ENCODE peak calls at places on chromosomes 13 and 19, in six cellular contexts. L, A, I, F, V and R are unnamed samples.

GRCh38 chr19:9528757-9529336 is 9.6 kb downstream of the ZNF426 start:
- DNase-seq in L (no peak), I (peak), A (peak), F (peak), V (peak), R (peak)

GRCh38 chr13:50780201-50781015 is 63.1 kb downstream of the DLEU7 start:
- DNase-seq in A (no peak), L (no peak), V (no peak), I (no peak), F (peak), R (no peak)

GRCh38 chr13:23599083-23599925 is 29.1 kb downstream of the TNFRSF19 start:
- DNase-seq in F (no peak), L (no peak), A (no peak), V (no peak), I (no peak), R (no peak)

GRCh38 chr13:43981091-43981490 is 101.4 kb downstream of the LACC1 start:
- DNase-seq in F (no peak), A (no peak), V (no peak), I (no peak), L (no peak), R (no peak)

GRCh38 chr19:8893419-8893818 is 61.2 kb downstream of the MBD3L1 start:
- DNase-seq in L (no peak), V (no peak), I (no peak), F (no peak), A (no peak), R (no peak)

GRCh38 chr13:107216046-107216715 is 648.2 kb upstream of the ARGLU1 start:
- DNase-seq in A (no peak), F (no peak), L (no peak), I (no peak), V (no peak), R (peak)

GRCh38 chr19:51185069-51185867 is 39.6 kb upstream of the CD33 start:
- DNase-seq in I (no peak), A (no peak), L (peak), V (no peak), F (no peak), R (no peak)

GRCh38 chr13:87527036-87527435 is 144.1 kb upstream of the SLITRK5 start:
- DNase-seq in V (no peak), L (no peak), I (no peak), A (no peak), F (no peak), R (no peak)

GRCh38 chr13:27374650-27375049 is 49.8 kb upstream of the GTF3A start:
- DNase-seq in V (peak), I (peak), F (peak), A (peak), L (no peak), R (peak)

GRCh38 chr13:66689037-66689619 is 541.0 kb downstream of the PCDH9 start:
- DNase-seq in L (no peak), I (peak), V (no peak), F (no peak), A (no peak), R (no peak)

GRCh38 chr13:112951674-112952371 is 17.2 kb upstream of the MCF2L start:
- DNase-seq in V (no peak), F (no peak), I (no peak), A (no peak), L (no peak), R (no peak)

GRCh38 chr19:21094347-21095025 is 12.5 kb downstream of the ZNF714 start:
- DNase-seq in V (no peak), F (no peak), A (no peak), I (no peak), L (no peak), R (no peak)

GRCh38 chr19:10672529-10673150 is 18.5 kb downstream of the ILF3 start:
- DNase-seq in V (no peak), L (no peak), F (no peak), I (peak), A (no peak), R (no peak)

GRCh38 chr19:19356901-19357566 is 36.4 kb downstream of the MAU2 start:
- DNase-seq in I (no peak), A (no peak), F (no peak), V (no peak), L (no peak), R (no peak)

GRCh38 chr19:10353793-10354391 is 14.5 kb upstream of the ICAM3 start:
- DNase-seq in I (peak), L (no peak), F (no peak), V (no peak), A (peak), R (no peak)

GRCh38 chr19:35433448-35433847 is 14.6 kb upstream of the FFAR2 start:
- DNase-seq in I (no peak), L (no peak), V (no peak), A (no peak), F (no peak), R (no peak)

GRCh38 chr19:41887711-41888382 is 4.9 kb downstream of the ARHGEF1 start:
- DNase-seq in F (peak), A (peak), L (no peak), V (peak), I (peak), R (peak)

DNA sequence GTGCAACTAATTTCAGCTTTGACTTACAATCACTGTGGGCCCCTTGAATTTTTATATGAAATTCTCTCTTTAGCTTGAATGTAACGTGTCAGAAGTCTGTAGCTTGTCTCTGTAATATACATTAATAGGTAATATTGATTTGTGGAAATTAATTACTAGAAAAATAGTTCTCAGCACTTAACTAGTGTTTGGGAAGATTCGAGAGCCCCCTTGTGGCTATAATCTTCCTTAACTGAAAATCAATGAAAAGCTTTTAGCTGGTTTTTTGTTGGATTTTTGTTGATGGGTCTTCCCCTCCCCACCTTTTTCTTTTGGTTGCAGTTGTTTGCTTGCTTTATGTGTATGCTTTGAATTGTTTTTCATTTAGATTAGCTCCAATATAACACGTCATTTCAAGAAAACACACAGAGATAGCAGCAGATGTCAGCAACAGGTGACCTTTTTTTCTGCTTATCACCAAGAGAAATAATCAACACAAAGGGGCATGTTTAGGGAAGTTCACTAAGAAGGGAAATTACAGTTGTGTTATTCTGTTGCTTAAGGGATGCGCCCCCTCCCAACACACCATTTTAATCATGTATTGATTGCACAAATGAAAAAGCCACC is 176.8 kb downstream of the OXGR1 start:
- DNase-seq in L (no peak), A (peak), F (no peak), V (no peak), I (peak), R (peak)
- TF ChIP-seq CTCF in L (peak), A (peak), F (peak), V (peak), I (peak), R (peak)

DNA sequence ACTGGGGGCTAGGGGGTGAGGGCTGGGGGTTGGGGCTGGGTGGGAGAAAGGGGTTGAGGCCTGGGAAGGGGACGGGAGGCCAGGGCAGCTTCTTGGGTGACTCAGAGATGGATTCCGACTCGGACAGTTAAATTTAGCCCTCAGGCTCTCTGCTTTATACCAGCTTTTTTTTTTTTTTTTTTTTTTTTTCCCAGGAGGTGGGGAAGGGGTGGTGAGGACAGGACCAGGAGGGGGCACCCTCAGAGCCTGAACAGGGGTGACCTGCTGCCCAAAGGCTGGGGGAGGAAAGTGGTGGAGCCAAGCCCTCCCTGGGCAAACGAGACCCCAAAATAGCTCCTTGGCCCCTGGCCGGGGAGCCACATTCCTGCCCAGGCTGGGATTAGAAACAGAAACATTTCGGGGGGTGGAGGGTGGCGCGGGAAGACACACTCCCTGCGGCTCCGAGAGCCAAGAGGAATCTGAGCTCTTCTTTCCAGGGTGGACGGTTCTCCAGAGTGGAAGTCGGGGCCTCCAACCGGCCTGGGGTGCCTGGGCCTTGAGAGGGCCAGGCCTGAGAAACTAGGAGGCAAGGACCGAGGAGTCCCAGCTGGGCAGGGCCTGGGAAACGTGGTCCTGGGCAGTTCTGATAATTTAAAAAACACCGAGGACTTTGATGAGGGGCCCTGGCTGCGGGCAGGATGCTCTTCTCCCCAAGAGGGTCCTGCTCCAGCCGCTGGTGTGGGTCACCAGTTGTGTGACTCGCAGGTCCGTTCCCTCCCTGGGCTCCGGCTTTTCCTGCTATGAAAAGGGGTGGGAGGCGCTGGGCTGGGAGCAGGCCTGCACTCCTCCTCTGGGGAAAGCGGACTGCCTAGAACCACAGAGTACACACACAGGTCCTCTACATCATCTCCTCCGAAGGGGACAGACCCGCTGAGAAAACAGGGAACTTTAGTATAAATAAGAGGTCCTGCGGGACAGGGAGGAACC is 813 bp upstream of the DMPK start:
- DNase-seq in V (peak), F (peak), A (peak), I (peak), L (no peak), R (peak)
- TF ChIP-seq CTCF in V (peak), F (no peak), A (peak), I (no peak), L (no peak), R (no peak)

DNA sequence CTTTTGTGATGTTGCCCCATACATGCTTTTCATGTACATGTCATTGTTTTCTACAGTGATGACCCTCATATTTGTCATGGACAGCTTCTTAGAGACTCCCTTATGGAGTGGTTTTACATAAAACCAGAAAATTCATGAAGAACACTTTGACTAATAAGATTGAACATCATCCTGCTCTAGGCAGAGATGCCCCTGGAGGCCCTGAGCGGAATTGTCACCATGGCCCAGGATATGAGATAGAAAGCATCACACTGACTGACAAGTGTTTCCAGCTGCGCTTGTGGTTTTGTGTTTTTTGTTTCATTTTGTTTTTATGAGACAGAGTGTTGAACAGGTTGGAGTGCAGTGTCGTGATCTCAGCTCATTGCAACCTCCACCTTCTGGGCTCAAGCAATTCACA is 22.2 kb downstream of the ZNF701 start:
- DNase-seq in F (no peak), I (no peak), A (no peak), L (no peak), V (no peak), R (no peak)
- TF ChIP-seq CTCF in F (no peak), I (peak), A (no peak), L (no peak), V (no peak), R (no peak)

DNA sequence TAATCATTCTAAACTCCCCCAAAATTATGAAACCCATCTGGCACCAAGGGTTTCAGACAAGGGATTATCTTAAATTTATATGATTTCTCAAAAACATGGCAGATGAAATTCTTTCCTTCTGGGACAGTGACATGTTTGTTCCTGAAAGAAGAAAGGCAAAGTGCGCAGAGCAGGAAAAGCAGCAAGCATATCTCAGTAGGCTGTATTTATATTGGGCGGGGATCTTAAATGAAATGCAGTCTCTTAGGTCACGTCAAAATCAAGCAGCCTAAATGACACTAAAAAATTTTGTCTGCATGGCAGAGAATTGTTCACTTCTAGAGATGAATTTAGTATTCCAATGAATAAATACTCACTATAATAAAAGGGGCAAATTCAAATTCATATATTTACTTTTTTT is 49.3 kb downstream of the RCBTB2 start:
- DNase-seq in V (no peak), F (no peak), A (no peak), I (no peak), L (no peak), R (no peak)
- TF ChIP-seq CTCF in V (no peak), F (no peak), A (no peak), I (no peak), L (no peak), R (no peak)

GRCh38 chr13:41650706-41651105 is 193.4 kb downstream of the RGCC start:
- DNase-seq in V (no peak), L (no peak), F (no peak), A (no peak), I (no peak), R (no peak)

GRCh38 chr13:41648314-41648935 is 191.1 kb downstream of the RGCC start:
- DNase-seq in I (no peak), L (no peak), V (no peak), A (peak), F (peak), R (peak)

GRCh38 chr13:41652735-41653361 is 195.5 kb downstream of the RGCC start:
- DNase-seq in A (peak), V (peak), I (peak), F (no peak), L (no peak), R (peak)

GRCh38 chr13:41651413-41652068 is 194.2 kb downstream of the RGCC start:
- DNase-seq in V (no peak), A (no peak), I (no peak), F (no peak), L (no peak), R (peak)

DNA sequence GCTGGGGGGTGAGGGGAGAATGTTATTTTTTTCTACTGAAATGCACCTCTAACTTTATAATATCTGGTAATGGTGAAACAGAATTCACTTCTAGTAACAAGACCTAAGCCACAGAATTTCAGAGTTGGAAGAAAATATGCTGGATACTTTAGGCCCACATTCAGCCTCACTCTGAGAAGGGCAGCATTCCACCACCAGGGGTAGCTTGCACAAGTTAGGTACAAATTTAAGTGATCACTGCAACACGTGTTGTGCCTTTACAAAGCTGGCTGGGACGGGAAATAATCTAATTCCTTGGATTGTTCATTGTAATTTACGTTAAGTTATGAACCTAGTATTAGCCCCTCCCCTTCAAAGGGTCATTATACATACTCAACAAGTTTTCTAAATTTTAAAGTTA is 192.3 kb downstream of the RGCC start:
- DNase-seq in L (no peak), F (no peak), V (no peak), A (peak), I (peak), R (peak)
- TF ChIP-seq CTCF in L (peak), F (peak), V (peak), A (peak), I (peak), R (peak)

GRCh38 chr13:73169971-73170370 is 111.2 kb downstream of the KLF5 start:
- DNase-seq in F (no peak), A (no peak), I (no peak), V (no peak), L (no peak), R (no peak)

GRCh38 chr13:73173160-73173905 is 114.5 kb downstream of the KLF5 start:
- DNase-seq in F (no peak), V (no peak), A (no peak), L (no peak), I (no peak), R (no peak)

GRCh38 chr13:73174521-73175010 is 115.8 kb downstream of the KLF5 start:
- DNase-seq in L (no peak), V (no peak), F (no peak), I (no peak), A (no peak), R (no peak)

GRCh38 chr13:73171242-73171641 is 112.4 kb downstream of the KLF5 start:
- DNase-seq in I (no peak), F (no peak), A (no peak), V (no peak), L (no peak), R (no peak)

DNA sequence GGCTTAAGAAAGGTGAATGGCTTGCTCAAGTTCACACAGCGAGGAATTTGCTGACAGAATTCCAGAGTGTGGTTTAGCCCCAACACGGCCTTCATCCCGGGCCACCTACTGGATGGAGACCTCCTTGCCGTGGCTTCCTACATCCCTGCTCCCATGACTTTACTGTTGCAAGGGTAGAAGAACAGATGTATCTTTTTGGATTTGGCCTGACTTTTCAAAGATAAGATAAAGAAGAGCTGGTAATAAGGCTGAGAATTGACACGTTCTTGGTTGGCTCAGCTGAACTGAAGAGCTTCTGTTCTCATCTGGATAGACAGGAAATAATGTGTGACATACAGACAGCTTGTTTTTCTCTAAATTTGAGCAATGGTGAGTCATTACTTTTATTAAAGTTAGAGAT is 113.1 kb downstream of the KLF5 start:
- DNase-seq in I (peak), A (peak), V (peak), L (no peak), F (peak), R (no peak)
- TF ChIP-seq CTCF in I (no peak), A (peak), V (peak), L (no peak), F (peak), R (no peak)

DNA sequence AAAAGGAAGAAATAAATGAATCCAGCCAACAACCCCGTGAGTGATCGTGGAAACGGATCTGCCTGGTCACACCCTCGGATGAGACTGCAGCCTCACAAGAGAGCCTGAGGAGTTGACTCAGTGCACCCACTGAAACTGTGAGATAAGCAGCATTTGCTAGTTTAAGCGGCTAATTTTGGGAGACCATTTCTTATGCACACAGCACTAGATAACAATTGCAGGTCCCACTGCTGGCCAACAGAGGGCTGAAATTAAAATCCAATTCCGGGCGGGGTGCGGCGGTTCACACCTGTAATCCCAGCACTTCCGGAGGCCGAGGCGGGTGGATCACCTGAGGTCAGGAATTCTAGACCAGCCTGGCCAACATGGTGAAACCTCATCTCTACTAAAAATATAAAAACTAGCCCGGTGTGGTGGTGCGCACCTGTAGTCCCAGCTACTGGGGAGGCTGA is 3.6 kb downstream of the UQCR11 start:
- DNase-seq in L (no peak), I (no peak), A (no peak), F (no peak), V (no peak), R (no peak)
- TF ChIP-seq CTCF in L (no peak), I (peak), A (peak), F (no peak), V (peak), R (peak)

DNA sequence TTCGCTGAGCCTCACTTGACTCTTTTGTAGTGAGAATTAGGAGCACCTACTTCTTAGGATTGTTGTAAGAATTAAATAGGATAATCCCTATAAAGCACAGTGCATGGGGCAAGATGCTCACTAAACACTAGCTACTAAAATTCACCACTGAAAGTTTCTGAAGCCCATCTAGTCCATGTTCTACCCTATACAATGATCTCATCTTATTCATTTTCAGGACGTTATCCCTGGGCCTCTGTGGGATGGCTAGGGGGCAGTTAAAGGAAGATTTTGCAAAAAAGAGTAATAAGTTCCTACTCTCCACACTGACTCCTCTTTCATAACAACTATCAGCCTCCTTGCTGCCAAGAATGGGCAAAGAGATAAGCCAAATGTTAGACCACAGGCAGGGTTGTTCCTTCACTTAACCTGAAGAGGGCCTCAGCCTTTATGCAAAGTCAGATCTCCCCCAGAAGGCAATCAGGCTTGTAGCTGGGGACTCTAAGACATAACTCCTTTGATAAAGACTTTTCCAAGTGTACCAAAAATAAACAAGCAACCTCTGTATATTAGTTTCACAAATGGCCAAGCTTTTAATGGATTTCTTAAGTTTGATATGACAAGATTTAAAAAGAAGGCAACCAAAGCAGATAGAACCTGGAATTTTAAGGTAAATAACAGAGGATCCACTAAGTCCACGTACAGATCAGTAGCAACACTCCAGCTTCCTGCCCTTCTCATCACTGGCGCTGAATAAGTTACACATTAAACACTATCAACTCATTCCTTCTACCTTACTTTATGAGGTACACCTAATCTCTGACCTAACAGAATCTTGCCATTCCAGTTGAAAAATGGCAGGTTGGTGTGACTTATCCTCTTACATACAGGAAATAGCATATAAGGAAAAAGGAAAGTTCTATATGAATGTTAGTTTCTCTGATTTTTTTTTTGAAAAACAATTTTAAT is 44.4 kb downstream of the ELF1 start:
- DNase-seq in I (peak), F (peak), V (peak), A (peak), L (no peak), R (peak)
- TF ChIP-seq CTCF in I (peak), F (no peak), V (peak), A (peak), L (peak), R (peak)